ENCODE peak calls at places on chromosomes 16 and 17, in six cellular contexts. One of them, this sample, is unnamed.

GRCh38 chr17:50583636-50584035 is 23.1 kb downstream of the CACNA1G start:
- DNase-seq in spleen: no peak
- DNase-seq in bronchial epithelial cell: no peak
- DNase-seq in PC-3: no peak
- DNase-seq in dorsolateral prefrontal cortex: no peak
- DNase-seq in fibroblast of the aortic adventitia: no peak
- DNase-seq in this sample: no peak

GRCh38 chr16:48559462-48560211 is 50.3 kb downstream of the N4BP1 start:
- DNase-seq in bronchial epithelial cell: peak
- DNase-seq in spleen: no peak
- DNase-seq in dorsolateral prefrontal cortex: no peak
- DNase-seq in fibroblast of the aortic adventitia: no peak
- DNase-seq in PC-3: no peak
- DNase-seq in this sample: peak

GRCh38 chr17:80957461-80957941 is 34.1 kb upstream of the CHMP6 start:
- DNase-seq in fibroblast of the aortic adventitia: no peak
- DNase-seq in bronchial epithelial cell: no peak
- DNase-seq in dorsolateral prefrontal cortex: no peak
- DNase-seq in PC-3: no peak
- DNase-seq in spleen: peak
- DNase-seq in this sample: no peak

GRCh38 chr17:7825206-7825980 is 8.6 kb upstream of the KDM6B start:
- DNase-seq in spleen: peak
- DNase-seq in bronchial epithelial cell: no peak
- DNase-seq in PC-3: peak
- DNase-seq in fibroblast of the aortic adventitia: peak
- DNase-seq in dorsolateral prefrontal cortex: peak
- DNase-seq in this sample: no peak

GRCh38 chr17:9021158-9021984 is at the start of gene NTN1:
- DNase-seq in spleen: peak
- DNase-seq in PC-3: peak
- DNase-seq in bronchial epithelial cell: no peak
- DNase-seq in fibroblast of the aortic adventitia: peak
- DNase-seq in dorsolateral prefrontal cortex: no peak
- DNase-seq in this sample: peak

GRCh38 chr17:41163828-41164227 is 3.3 kb upstream of the KRTAP4-4 start:
- DNase-seq in spleen: no peak
- DNase-seq in fibroblast of the aortic adventitia: no peak
- DNase-seq in PC-3: peak
- DNase-seq in bronchial epithelial cell: peak
- DNase-seq in dorsolateral prefrontal cortex: no peak
- DNase-seq in this sample: peak

GRCh38 chr16:89009343-89010209 is 32.6 kb upstream of the CBFA2T3 start:
- DNase-seq in bronchial epithelial cell: no peak
- DNase-seq in PC-3: peak
- DNase-seq in spleen: peak
- DNase-seq in fibroblast of the aortic adventitia: peak
- DNase-seq in dorsolateral prefrontal cortex: no peak
- DNase-seq in this sample: peak

GRCh38 chr16:24748242-24748641 is 18.8 kb downstream of the TNRC6A start:
- DNase-seq in fibroblast of the aortic adventitia: peak
- DNase-seq in spleen: no peak
- DNase-seq in PC-3: peak
- DNase-seq in bronchial epithelial cell: peak
- DNase-seq in dorsolateral prefrontal cortex: no peak
- DNase-seq in this sample: peak

GRCh38 chr16:75266738-75267630 is 15.6 kb upstream of the BCAR1 start:
- DNase-seq in fibroblast of the aortic adventitia: no peak
- DNase-seq in spleen: no peak
- DNase-seq in bronchial epithelial cell: no peak
- DNase-seq in dorsolateral prefrontal cortex: no peak
- DNase-seq in PC-3: no peak
- DNase-seq in this sample: no peak

GRCh38 chr17:77363821-77364361 is 223.1 kb downstream of the SEC14L1 start:
- DNase-seq in dorsolateral prefrontal cortex: no peak
- DNase-seq in spleen: peak
- DNase-seq in fibroblast of the aortic adventitia: no peak
- DNase-seq in PC-3: no peak
- DNase-seq in bronchial epithelial cell: no peak
- DNase-seq in this sample: no peak

GRCh38 chr17:32780721-32781120 is 96.2 kb downstream of the MYO1D start:
- DNase-seq in spleen: no peak
- DNase-seq in bronchial epithelial cell: no peak
- DNase-seq in PC-3: no peak
- DNase-seq in dorsolateral prefrontal cortex: no peak
- DNase-seq in fibroblast of the aortic adventitia: no peak
- DNase-seq in this sample: no peak

GRCh38 chr17:14482715-14483114 is 181.8 kb downstream of the HS3ST3B1 start:
- DNase-seq in bronchial epithelial cell: no peak
- DNase-seq in spleen: no peak
- DNase-seq in fibroblast of the aortic adventitia: no peak
- DNase-seq in dorsolateral prefrontal cortex: no peak
- DNase-seq in PC-3: no peak
- DNase-seq in this sample: no peak

GRCh38 chr17:82943339-82943738 is 103.5 kb upstream of the ZNF750 start:
- DNase-seq in PC-3: no peak
- DNase-seq in bronchial epithelial cell: no peak
- DNase-seq in dorsolateral prefrontal cortex: no peak
- DNase-seq in fibroblast of the aortic adventitia: no peak
- DNase-seq in spleen: peak
- DNase-seq in this sample: no peak

GRCh38 chr16:74226361-74226979 is 70.1 kb upstream of the PSMD7 start:
- DNase-seq in spleen: no peak
- DNase-seq in fibroblast of the aortic adventitia: peak
- DNase-seq in dorsolateral prefrontal cortex: no peak
- DNase-seq in PC-3: peak
- DNase-seq in bronchial epithelial cell: no peak
- DNase-seq in this sample: peak

GRCh38 chr17:32498362-32498761 is 11.6 kb downstream of the CDK5R1 start:
- DNase-seq in dorsolateral prefrontal cortex: no peak
- DNase-seq in bronchial epithelial cell: no peak
- DNase-seq in fibroblast of the aortic adventitia: no peak
- DNase-seq in spleen: no peak
- DNase-seq in PC-3: no peak
- DNase-seq in this sample: no peak

GRCh38 chr17:70320642-70321345 is 151.5 kb downstream of the KCNJ2 start:
- DNase-seq in bronchial epithelial cell: no peak
- DNase-seq in spleen: no peak
- DNase-seq in fibroblast of the aortic adventitia: peak
- DNase-seq in PC-3: no peak
- DNase-seq in dorsolateral prefrontal cortex: no peak
- DNase-seq in this sample: no peak

GRCh38 chr16:17334096-17334495 is 136.7 kb downstream of the XYLT1 start:
- DNase-seq in fibroblast of the aortic adventitia: peak
- DNase-seq in bronchial epithelial cell: no peak
- DNase-seq in PC-3: no peak
- DNase-seq in spleen: no peak
- DNase-seq in dorsolateral prefrontal cortex: no peak
- DNase-seq in this sample: no peak

GRCh38 chr17:82200743-82201497 is 11.7 kb downstream of the CCDC57 start:
- DNase-seq in fibroblast of the aortic adventitia: no peak
- DNase-seq in PC-3: no peak
- DNase-seq in dorsolateral prefrontal cortex: no peak
- DNase-seq in spleen: no peak
- DNase-seq in bronchial epithelial cell: no peak
- DNase-seq in this sample: no peak

GRCh38 chr16:80300876-80301275 is 239.9 kb upstream of the DYNLRB2 start:
- DNase-seq in dorsolateral prefrontal cortex: no peak
- DNase-seq in spleen: no peak
- DNase-seq in fibroblast of the aortic adventitia: peak
- DNase-seq in PC-3: no peak
- DNase-seq in bronchial epithelial cell: no peak
- DNase-seq in this sample: peak

GRCh38 chr16:14307623-14308356 is 236.7 kb downstream of the MRTFB start:
- DNase-seq in spleen: peak
- DNase-seq in bronchial epithelial cell: peak
- DNase-seq in dorsolateral prefrontal cortex: no peak
- DNase-seq in fibroblast of the aortic adventitia: peak
- DNase-seq in PC-3: no peak
- DNase-seq in this sample: peak

GRCh38 chr17:28227278-28228108 is 91.5 kb upstream of the TMEM97 start:
- DNase-seq in bronchial epithelial cell: peak
- DNase-seq in spleen: peak
- DNase-seq in dorsolateral prefrontal cortex: peak
- DNase-seq in PC-3: peak
- DNase-seq in fibroblast of the aortic adventitia: no peak
- DNase-seq in this sample: peak

GRCh38 chr17:9768381-9768934 is 22.9 kb downstream of the DHRS7C start:
- DNase-seq in PC-3: peak
- DNase-seq in fibroblast of the aortic adventitia: peak
- DNase-seq in dorsolateral prefrontal cortex: no peak
- DNase-seq in bronchial epithelial cell: peak
- DNase-seq in spleen: no peak
- DNase-seq in this sample: peak

GRCh38 chr17:38579934-38580333 is 25.8 kb downstream of the SRCIN1 start:
- DNase-seq in spleen: no peak
- DNase-seq in bronchial epithelial cell: peak
- DNase-seq in PC-3: peak
- DNase-seq in fibroblast of the aortic adventitia: peak
- DNase-seq in dorsolateral prefrontal cortex: peak
- DNase-seq in this sample: peak

GRCh38 chr17:343211-343610 is 9.4 kb downstream of the RPH3AL start:
- DNase-seq in dorsolateral prefrontal cortex: no peak
- DNase-seq in spleen: peak
- DNase-seq in fibroblast of the aortic adventitia: no peak
- DNase-seq in PC-3: no peak
- DNase-seq in bronchial epithelial cell: no peak
- DNase-seq in this sample: no peak

GRCh38 chr16:4011225-4011939 is 104.9 kb downstream of the ADCY9 start:
- DNase-seq in bronchial epithelial cell: no peak
- DNase-seq in PC-3: no peak
- DNase-seq in spleen: no peak
- DNase-seq in fibroblast of the aortic adventitia: no peak
- DNase-seq in dorsolateral prefrontal cortex: no peak
- DNase-seq in this sample: no peak

GRCh38 chr17:74497471-74497870 is 31.0 kb downstream of the CD300A start:
- DNase-seq in fibroblast of the aortic adventitia: no peak
- DNase-seq in PC-3: no peak
- DNase-seq in spleen: no peak
- DNase-seq in bronchial epithelial cell: no peak
- DNase-seq in dorsolateral prefrontal cortex: no peak
- DNase-seq in this sample: no peak

GRCh38 chr16:19269098-19269497 is 16.4 kb upstream of the CLEC19A start:
- DNase-seq in dorsolateral prefrontal cortex: no peak
- DNase-seq in PC-3: no peak
- DNase-seq in spleen: no peak
- DNase-seq in bronchial epithelial cell: no peak
- DNase-seq in fibroblast of the aortic adventitia: no peak
- DNase-seq in this sample: no peak

GRCh38 chr17:2049333-2050245 is 5.3 kb upstream of the HIC1 start:
- DNase-seq in dorsolateral prefrontal cortex: peak
- DNase-seq in PC-3: peak
- DNase-seq in bronchial epithelial cell: peak
- DNase-seq in spleen: peak
- DNase-seq in fibroblast of the aortic adventitia: peak
- DNase-seq in this sample: peak

GRCh38 chr16:81229811-81230210 is 8.7 kb upstream of the BCO1 start:
- DNase-seq in bronchial epithelial cell: no peak
- DNase-seq in dorsolateral prefrontal cortex: no peak
- DNase-seq in PC-3: no peak
- DNase-seq in fibroblast of the aortic adventitia: no peak
- DNase-seq in spleen: no peak
- DNase-seq in this sample: no peak

GRCh38 chr17:34637548-34638525 is 58.5 kb downstream of the TMEM132E start:
- DNase-seq in dorsolateral prefrontal cortex: peak
- DNase-seq in spleen: peak
- DNase-seq in PC-3: peak
- DNase-seq in bronchial epithelial cell: peak
- DNase-seq in fibroblast of the aortic adventitia: peak
- DNase-seq in this sample: peak
- H3K4me3 ChIP-seq in dorsolateral prefrontal cortex: peak
- H3K4me3 ChIP-seq in spleen: peak
- H3K4me3 ChIP-seq in PC-3: no peak
- H3K4me3 ChIP-seq in bronchial epithelial cell: no peak
- H3K4me3 ChIP-seq in fibroblast of the aortic adventitia: no peak
- H3K4me3 ChIP-seq in this sample: no peak

GRCh38 chr16:50666658-50667496 is 14.2 kb downstream of the SNX20 start:
- DNase-seq in spleen: peak
- DNase-seq in fibroblast of the aortic adventitia: no peak
- DNase-seq in PC-3: no peak
- DNase-seq in dorsolateral prefrontal cortex: no peak
- DNase-seq in bronchial epithelial cell: no peak
- DNase-seq in this sample: no peak
- H3K4me3 ChIP-seq in spleen: peak
- H3K4me3 ChIP-seq in fibroblast of the aortic adventitia: no peak
- H3K4me3 ChIP-seq in PC-3: no peak
- H3K4me3 ChIP-seq in dorsolateral prefrontal cortex: no peak
- H3K4me3 ChIP-seq in bronchial epithelial cell: no peak
- H3K4me3 ChIP-seq in this sample: no peak

GRCh38 chr17:59219992-59220327 is 351 bp upstream of the GDPD1 start:
- DNase-seq in PC-3: no peak
- DNase-seq in dorsolateral prefrontal cortex: no peak
- DNase-seq in fibroblast of the aortic adventitia: no peak
- DNase-seq in spleen: no peak
- DNase-seq in bronchial epithelial cell: no peak
- DNase-seq in this sample: no peak
- H3K4me3 ChIP-seq in PC-3: peak
- H3K4me3 ChIP-seq in dorsolateral prefrontal cortex: peak
- H3K4me3 ChIP-seq in fibroblast of the aortic adventitia: peak
- H3K4me3 ChIP-seq in spleen: peak
- H3K4me3 ChIP-seq in bronchial epithelial cell: peak
- H3K4me3 ChIP-seq in this sample: peak

GRCh38 chr16:72887537-72887936 is 160.4 kb downstream of the ZFHX3 start:
- DNase-seq in bronchial epithelial cell: no peak
- DNase-seq in PC-3: no peak
- DNase-seq in fibroblast of the aortic adventitia: no peak
- DNase-seq in spleen: no peak
- DNase-seq in dorsolateral prefrontal cortex: no peak
- DNase-seq in this sample: no peak
- H3K4me3 ChIP-seq in bronchial epithelial cell: no peak
- H3K4me3 ChIP-seq in PC-3: no peak
- H3K4me3 ChIP-seq in fibroblast of the aortic adventitia: no peak
- H3K4me3 ChIP-seq in spleen: no peak
- H3K4me3 ChIP-seq in dorsolateral prefrontal cortex: no peak
- H3K4me3 ChIP-seq in this sample: no peak

GRCh38 chr17:58693208-58693607 is 806 bp downstream of the RAD51C start:
- DNase-seq in PC-3: no peak
- DNase-seq in fibroblast of the aortic adventitia: peak
- DNase-seq in dorsolateral prefrontal cortex: no peak
- DNase-seq in bronchial epithelial cell: peak
- DNase-seq in spleen: no peak
- DNase-seq in this sample: peak
- H3K4me3 ChIP-seq in PC-3: peak
- H3K4me3 ChIP-seq in fibroblast of the aortic adventitia: peak
- H3K4me3 ChIP-seq in dorsolateral prefrontal cortex: peak
- H3K4me3 ChIP-seq in bronchial epithelial cell: peak
- H3K4me3 ChIP-seq in spleen: peak
- H3K4me3 ChIP-seq in this sample: peak

This sample was measured in epithelial cell of esophagus.